ENCODE peak calls at places on chromosomes 3 and 15, in six cellular contexts. One of them, this sample, is unnamed.

GRCh38 chr3:43417133-43417532 is 130.8 kb downstream of the SNRK start:
- DNase-seq in IMR-90: no peak
- DNase-seq in H9: no peak
- DNase-seq in H1: no peak
- DNase-seq in trophoblast cell: peak; percentile 3
- DNase-seq in mesendoderm: no peak
- DNase-seq in this sample: no peak

GRCh38 chr15:29825205-29825604 is 2.9 kb upstream of the TJP1 start:
- DNase-seq in H9: no peak
- DNase-seq in mesendoderm: no peak
- DNase-seq in H1: no peak
- DNase-seq in IMR-90: no peak
- DNase-seq in trophoblast cell: no peak
- DNase-seq in this sample: peak; percentile 75

GRCh38 chr3:162441716-162442115 is 945.1 kb downstream of the OTOL1 start:
- DNase-seq in H1: no peak
- DNase-seq in IMR-90: no peak
- DNase-seq in trophoblast cell: no peak
- DNase-seq in mesendoderm: no peak
- DNase-seq in H9: no peak
- DNase-seq in this sample: peak; percentile 4

GRCh38 chr15:84634228-84634837 is 19.8 kb downstream of the WDR73 start:
- DNase-seq in mesendoderm: no peak
- DNase-seq in IMR-90: no peak
- DNase-seq in H9: no peak
- DNase-seq in trophoblast cell: peak; percentile 55
- DNase-seq in H1: no peak
- DNase-seq in this sample: peak; percentile 8

GRCh38 chr15:67433495-67434099 is 87.3 kb upstream of the C15orf61 start:
- DNase-seq in trophoblast cell: peak; percentile 40
- DNase-seq in mesendoderm: peak; percentile 65
- DNase-seq in IMR-90: peak; percentile 59
- DNase-seq in H1: peak; percentile 7
- DNase-seq in H9: peak; percentile 56
- DNase-seq in this sample: peak; percentile 62

GRCh38 chr3:170594528-170594927 is 8.7 kb upstream of the SLC7A14 start:
- DNase-seq in mesendoderm: no peak
- DNase-seq in IMR-90: no peak
- DNase-seq in H1: no peak
- DNase-seq in trophoblast cell: no peak
- DNase-seq in H9: no peak
- DNase-seq in this sample: no peak

GRCh38 chr3:42518800-42519567 is 16.5 kb downstream of the VIPR1 start:
- DNase-seq in H9: peak; percentile 76
- DNase-seq in mesendoderm: peak; percentile 65
- DNase-seq in trophoblast cell: no peak
- DNase-seq in H1: no peak
- DNase-seq in IMR-90: no peak
- DNase-seq in this sample: no peak

GRCh38 chr3:64830681-64831080 is 142.9 kb upstream of the ADAMTS9 start:
- DNase-seq in H9: no peak
- DNase-seq in trophoblast cell: no peak
- DNase-seq in IMR-90: no peak
- DNase-seq in H1: no peak
- DNase-seq in mesendoderm: no peak
- DNase-seq in this sample: no peak

GRCh38 chr3:57696861-57697321 is 4.0 kb upstream of the DENND6A start:
- DNase-seq in H9: no peak
- DNase-seq in mesendoderm: no peak
- DNase-seq in trophoblast cell: peak; percentile 28
- DNase-seq in IMR-90: peak; percentile 45
- DNase-seq in H1: no peak
- DNase-seq in this sample: no peak

GRCh38 chr15:74470631-74471396 is 9.9 kb upstream of the UBL7 start:
- DNase-seq in H1: no peak
- DNase-seq in trophoblast cell: no peak
- DNase-seq in H9: no peak
- DNase-seq in mesendoderm: no peak
- DNase-seq in IMR-90: no peak
- DNase-seq in this sample: no peak

GRCh38 chr15:74464897-74465296 is 3.9 kb upstream of the UBL7 start:
- DNase-seq in IMR-90: no peak
- DNase-seq in trophoblast cell: no peak
- DNase-seq in mesendoderm: no peak
- DNase-seq in H1: no peak
- DNase-seq in H9: no peak
- DNase-seq in this sample: no peak

GRCh38 chr15:74464216-74464615 is 3.3 kb upstream of the UBL7 start:
- DNase-seq in H1: no peak
- DNase-seq in mesendoderm: no peak
- DNase-seq in trophoblast cell: no peak
- DNase-seq in H9: no peak
- DNase-seq in IMR-90: no peak
- DNase-seq in this sample: no peak

GRCh38 chr15:74466570-74466969 is 5.6 kb upstream of the UBL7 start:
- DNase-seq in IMR-90: no peak
- DNase-seq in H9: no peak
- DNase-seq in mesendoderm: no peak
- DNase-seq in H1: no peak
- DNase-seq in trophoblast cell: no peak
- DNase-seq in this sample: no peak

GRCh38 chr15:74468341-74469032 is 7.5 kb upstream of the UBL7 start:
- DNase-seq in IMR-90: no peak
- DNase-seq in H1: no peak
- DNase-seq in mesendoderm: no peak
- DNase-seq in H9: no peak
- DNase-seq in trophoblast cell: no peak
- DNase-seq in this sample: no peak
- H3K23ac ChIP-seq in IMR-90: no peak overlapping the region
- H3K23ac ChIP-seq in H1: no peak overlapping the region
- H3K23ac ChIP-seq in mesendoderm: no peak overlapping the region
- H3K23ac ChIP-seq in H9: no peak overlapping the region
- H3K23ac ChIP-seq in trophoblast cell: no peak overlapping the region
- H3K23ac ChIP-seq in this sample: no peak overlapping the region

DNA sequence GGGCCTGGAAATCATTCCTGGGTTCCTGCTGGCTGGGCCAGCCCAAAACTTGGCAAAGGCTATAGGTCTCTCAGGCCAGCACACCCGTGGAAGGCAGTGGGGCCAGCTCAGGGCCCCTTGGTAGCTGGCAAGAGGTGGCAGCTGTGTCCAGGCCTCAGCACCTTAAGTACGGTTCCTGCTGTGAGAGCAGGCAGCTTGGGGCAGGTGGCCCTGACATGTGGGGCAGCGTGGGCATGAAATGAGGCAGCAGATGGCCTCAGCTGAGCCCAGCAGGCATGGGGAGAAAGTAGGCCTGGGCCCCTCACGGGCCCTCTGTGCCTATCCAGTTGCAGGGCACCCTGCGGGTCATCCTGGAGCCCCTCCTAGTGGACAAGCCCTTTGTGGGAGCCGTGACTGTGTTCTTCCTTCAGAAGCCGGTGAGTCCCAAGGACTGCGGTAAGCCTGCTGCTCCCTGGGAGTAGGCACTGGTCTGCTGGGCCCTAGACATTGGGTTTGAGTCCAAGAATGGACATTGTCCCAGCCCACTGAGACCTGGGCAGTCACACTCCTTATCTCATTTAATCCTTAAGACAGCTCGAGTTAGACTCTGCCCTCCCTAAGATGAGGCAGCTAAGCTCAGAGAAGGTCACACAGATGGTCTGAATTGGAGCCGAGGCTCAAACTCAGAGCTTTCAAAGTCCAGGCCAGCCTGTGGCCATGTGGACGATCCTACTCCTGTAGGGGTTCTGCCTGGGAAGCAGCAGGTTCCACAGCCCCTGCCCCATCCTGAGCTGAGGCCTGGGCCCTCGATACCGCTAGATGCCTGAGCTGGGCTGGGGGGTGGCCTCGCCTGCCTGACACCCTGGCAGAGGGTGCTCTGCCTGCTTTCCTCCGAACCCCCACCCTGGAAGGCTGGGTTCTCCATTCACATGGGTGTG is 25.5 kb downstream of the ESYT3 start:
- DNase-seq in mesendoderm: no peak
- DNase-seq in trophoblast cell: no peak
- DNase-seq in IMR-90: no peak
- DNase-seq in H9: peak; percentile 41
- DNase-seq in H1: no peak
- DNase-seq in this sample: no peak
- H3K23ac ChIP-seq in mesendoderm: no peak overlapping the region
- H3K23ac ChIP-seq in trophoblast cell: no peak overlapping the region
- H3K23ac ChIP-seq in IMR-90: no peak overlapping the region
- H3K23ac ChIP-seq in H9: no peak overlapping the region
- H3K23ac ChIP-seq in H1: no peak overlapping the region
- H3K23ac ChIP-seq in this sample: no peak overlapping the region

GRCh38 chr3:4986611-4987373 is 7.6 kb downstream of the BHLHE40 start:
- DNase-seq in H9: peak; percentile 98
- DNase-seq in IMR-90: peak; percentile 98
- DNase-seq in H1: peak; percentile 85
- DNase-seq in trophoblast cell: peak; percentile 99
- DNase-seq in mesendoderm: peak; percentile 99
- DNase-seq in this sample: peak; percentile 99

GRCh38 chr3:4986175-4986610 is 7.0 kb downstream of the BHLHE40 start:
- DNase-seq in H1: no peak
- DNase-seq in IMR-90: peak; percentile 64
- DNase-seq in H9: no peak
- DNase-seq in trophoblast cell: no peak
- DNase-seq in mesendoderm: no peak
- DNase-seq in this sample: no peak

GRCh38 chr3:4983739-4984510 is 4.7 kb downstream of the BHLHE40 start:
- DNase-seq in mesendoderm: peak; percentile 80
- DNase-seq in trophoblast cell: peak; percentile 69
- DNase-seq in IMR-90: peak; percentile 92
- DNase-seq in H1: no peak
- DNase-seq in H9: no peak
- DNase-seq in this sample: peak; percentile 91

GRCh38 chr3:4984511-4984864 is 5.3 kb downstream of the BHLHE40 start:
- DNase-seq in mesendoderm: no peak
- DNase-seq in IMR-90: peak; percentile 25
- DNase-seq in trophoblast cell: no peak
- DNase-seq in H1: no peak
- DNase-seq in H9: no peak
- DNase-seq in this sample: peak; percentile 62

GRCh38 chr3:4985330-4986174 is 6.3 kb downstream of the BHLHE40 start:
- DNase-seq in H1: no peak
- DNase-seq in mesendoderm: peak; percentile 97
- DNase-seq in trophoblast cell: peak; percentile 98
- DNase-seq in H9: peak; percentile 55
- DNase-seq in IMR-90: peak; percentile 76
- DNase-seq in this sample: peak; percentile 91
- H3K23ac ChIP-seq in H1: no peak overlapping the region
- H3K23ac ChIP-seq in mesendoderm: no peak overlapping the region
- H3K23ac ChIP-seq in trophoblast cell: no peak overlapping the region
- H3K23ac ChIP-seq in H9: no peak overlapping the region
- H3K23ac ChIP-seq in IMR-90: no peak overlapping the region
- H3K23ac ChIP-seq in this sample: no peak overlapping the region

GRCh38 chr3:46846624-46847542 is 16.4 kb downstream of the MYL3 start:
- DNase-seq in mesendoderm: no peak
- DNase-seq in H9: peak; percentile 24
- DNase-seq in IMR-90: no peak
- DNase-seq in H1: no peak
- DNase-seq in trophoblast cell: no peak
- DNase-seq in this sample: no peak
- H3K23ac ChIP-seq in mesendoderm: no peak overlapping the region
- H3K23ac ChIP-seq in H9: no peak overlapping the region
- H3K23ac ChIP-seq in IMR-90: peak overlapping the region; percentile 98
- H3K23ac ChIP-seq in H1: no peak overlapping the region
- H3K23ac ChIP-seq in trophoblast cell: no peak overlapping the region
- H3K23ac ChIP-seq in this sample: no peak overlapping the region

This sample was measured in mesenchymal stem cell.